ENCODE peak calls at places on chromosome 5, in nine cellular contexts. One of them, this sample, is unnamed.

GRCh38 chr5:115831163-115831768 is 10.1 kb downstream of the ATG12 start:
- DNase-seq in HTR-8/SVneo: peak
- DNase-seq in naive thymus-derived CD8-positive, alpha-beta T cell: no peak
- DNase-seq in GM19239: no peak
- DNase-seq in cerebellum: peak
- DNase-seq in stimulated activated CD4-positive, alpha-beta T cell treated with anti-CD3 and anti-CD28 coated beads, Interleukin-4, amount 100 ng/mL, for 48 hours: no peak
- DNase-seq in T-helper 2 cell: peak
- DNase-seq in cardiac fibroblast: peak
- DNase-seq in body of pancreas: peak
- DNase-seq in this sample: no peak

GRCh38 chr5:69136296-69136695 is 30.7 kb upstream of the CCNB1 start:
- DNase-seq in body of pancreas: no peak
- DNase-seq in cerebellum: no peak
- DNase-seq in HTR-8/SVneo: no peak
- DNase-seq in cardiac fibroblast: peak
- DNase-seq in T-helper 2 cell: no peak
- DNase-seq in naive thymus-derived CD8-positive, alpha-beta T cell: no peak
- DNase-seq in stimulated activated CD4-positive, alpha-beta T cell treated with anti-CD3 and anti-CD28 coated beads, Interleukin-4, amount 100 ng/mL, for 48 hours: no peak
- DNase-seq in GM19239: peak
- DNase-seq in this sample: no peak

GRCh38 chr5:6714221-6715041 is 1.2 kb downstream of the TENT4A start:
- DNase-seq in T-helper 2 cell: no peak
- DNase-seq in body of pancreas: no peak
- DNase-seq in naive thymus-derived CD8-positive, alpha-beta T cell: peak
- DNase-seq in stimulated activated CD4-positive, alpha-beta T cell treated with anti-CD3 and anti-CD28 coated beads, Interleukin-4, amount 100 ng/mL, for 48 hours: no peak
- DNase-seq in cerebellum: no peak
- DNase-seq in cardiac fibroblast: peak
- DNase-seq in GM19239: no peak
- DNase-seq in HTR-8/SVneo: no peak
- DNase-seq in this sample: no peak

GRCh38 chr5:337565-338130 is 16.1 kb downstream of the AHRR start:
- DNase-seq in GM19239: no peak
- DNase-seq in T-helper 2 cell: no peak
- DNase-seq in cardiac fibroblast: peak
- DNase-seq in HTR-8/SVneo: peak
- DNase-seq in cerebellum: no peak
- DNase-seq in stimulated activated CD4-positive, alpha-beta T cell treated with anti-CD3 and anti-CD28 coated beads, Interleukin-4, amount 100 ng/mL, for 48 hours: no peak
- DNase-seq in body of pancreas: no peak
- DNase-seq in naive thymus-derived CD8-positive, alpha-beta T cell: no peak
- DNase-seq in this sample: no peak

GRCh38 chr5:4640793-4641192 is 499.3 kb upstream of the ADAMTS16 start:
- DNase-seq in HTR-8/SVneo: no peak
- DNase-seq in body of pancreas: no peak
- DNase-seq in GM19239: no peak
- DNase-seq in T-helper 2 cell: no peak
- DNase-seq in cerebellum: no peak
- DNase-seq in stimulated activated CD4-positive, alpha-beta T cell treated with anti-CD3 and anti-CD28 coated beads, Interleukin-4, amount 100 ng/mL, for 48 hours: no peak
- DNase-seq in naive thymus-derived CD8-positive, alpha-beta T cell: no peak
- DNase-seq in cardiac fibroblast: no peak
- DNase-seq in this sample: no peak

GRCh38 chr5:41843456-41844112 is 26.6 kb downstream of the OXCT1 start:
- DNase-seq in GM19239: no peak
- DNase-seq in cardiac fibroblast: peak
- DNase-seq in naive thymus-derived CD8-positive, alpha-beta T cell: no peak
- DNase-seq in stimulated activated CD4-positive, alpha-beta T cell treated with anti-CD3 and anti-CD28 coated beads, Interleukin-4, amount 100 ng/mL, for 48 hours: no peak
- DNase-seq in HTR-8/SVneo: peak
- DNase-seq in body of pancreas: peak
- DNase-seq in T-helper 2 cell: peak
- DNase-seq in cerebellum: peak
- DNase-seq in this sample: no peak

GRCh38 chr5:79560774-79561524 is 47.0 kb upstream of the HOMER1 start:
- DNase-seq in HTR-8/SVneo: no peak
- DNase-seq in stimulated activated CD4-positive, alpha-beta T cell treated with anti-CD3 and anti-CD28 coated beads, Interleukin-4, amount 100 ng/mL, for 48 hours: no peak
- DNase-seq in GM19239: peak
- DNase-seq in body of pancreas: no peak
- DNase-seq in T-helper 2 cell: no peak
- DNase-seq in cerebellum: no peak
- DNase-seq in cardiac fibroblast: no peak
- DNase-seq in naive thymus-derived CD8-positive, alpha-beta T cell: no peak
- DNase-seq in this sample: no peak

GRCh38 chr5:150399158-150400019 is 13.3 kb downstream of the CD74 start:
- DNase-seq in stimulated activated CD4-positive, alpha-beta T cell treated with anti-CD3 and anti-CD28 coated beads, Interleukin-4, amount 100 ng/mL, for 48 hours: no peak
- DNase-seq in cerebellum: no peak
- DNase-seq in naive thymus-derived CD8-positive, alpha-beta T cell: no peak
- DNase-seq in HTR-8/SVneo: no peak
- DNase-seq in cardiac fibroblast: no peak
- DNase-seq in GM19239: no peak
- DNase-seq in T-helper 2 cell: no peak
- DNase-seq in body of pancreas: no peak
- DNase-seq in this sample: no peak

GRCh38 chr5:35285435-35285834 is 55.1 kb upstream of the PRLR start:
- DNase-seq in HTR-8/SVneo: no peak
- DNase-seq in body of pancreas: no peak
- DNase-seq in cardiac fibroblast: no peak
- DNase-seq in T-helper 2 cell: no peak
- DNase-seq in stimulated activated CD4-positive, alpha-beta T cell treated with anti-CD3 and anti-CD28 coated beads, Interleukin-4, amount 100 ng/mL, for 48 hours: no peak
- DNase-seq in cerebellum: no peak
- DNase-seq in GM19239: no peak
- DNase-seq in naive thymus-derived CD8-positive, alpha-beta T cell: no peak
- DNase-seq in this sample: no peak

GRCh38 chr5:138878437-138879235 is 3.5 kb upstream of the LRRTM2 start:
- DNase-seq in cardiac fibroblast: no peak
- DNase-seq in HTR-8/SVneo: no peak
- DNase-seq in GM19239: no peak
- DNase-seq in T-helper 2 cell: no peak
- DNase-seq in naive thymus-derived CD8-positive, alpha-beta T cell: no peak
- DNase-seq in cerebellum: no peak
- DNase-seq in body of pancreas: no peak
- DNase-seq in stimulated activated CD4-positive, alpha-beta T cell treated with anti-CD3 and anti-CD28 coated beads, Interleukin-4, amount 100 ng/mL, for 48 hours: no peak
- DNase-seq in this sample: no peak

GRCh38 chr5:136192526-136193395 is at the start of gene SMIM32:
- DNase-seq in GM19239: no peak
- DNase-seq in naive thymus-derived CD8-positive, alpha-beta T cell: no peak
- DNase-seq in cerebellum: no peak
- DNase-seq in HTR-8/SVneo: peak
- DNase-seq in T-helper 2 cell: no peak
- DNase-seq in body of pancreas: peak
- DNase-seq in stimulated activated CD4-positive, alpha-beta T cell treated with anti-CD3 and anti-CD28 coated beads, Interleukin-4, amount 100 ng/mL, for 48 hours: no peak
- DNase-seq in cardiac fibroblast: peak
- DNase-seq in this sample: no peak

This sample was measured in thoracic aorta.